ENCODE peak calls at places on chromosomes 4 and X, in ten cellular contexts. One of them, this sample, is unnamed.

GRCh38 chrX:85963736-85964135 is 83.6 kb downstream of the CHM start:
- DNase-seq in ecto neural progenitor cell: no peak
- DNase-seq in activated naive CD4-positive, alpha-beta T cell treated with anti-CD3 and anti-CD28 coated beads for 36 hours: no peak
- DNase-seq in WTC11: no peak
- DNase-seq in GM13977: no peak
- DNase-seq in GM04503: peak
- DNase-seq in NCI-H446: no peak
- DNase-seq in transverse colon: no peak
- DNase-seq in neural crest cell: no peak
- DNase-seq in colonic mucosa: no peak
- DNase-seq in this sample: no peak

GRCh38 chrX:154486396-154487207 is at the start of gene UBL4A:
- DNase-seq in ecto neural progenitor cell: peak
- DNase-seq in activated naive CD4-positive, alpha-beta T cell treated with anti-CD3 and anti-CD28 coated beads for 36 hours: peak
- DNase-seq in WTC11: peak
- DNase-seq in GM13977: peak
- DNase-seq in GM04503: no peak
- DNase-seq in NCI-H446: peak
- DNase-seq in transverse colon: peak
- DNase-seq in neural crest cell: peak
- DNase-seq in colonic mucosa: peak
- DNase-seq in this sample: no peak

GRCh38 chr4:141642711-141643110 is 6.3 kb downstream of the IL15 start:
- DNase-seq in ecto neural progenitor cell: no peak
- DNase-seq in activated naive CD4-positive, alpha-beta T cell treated with anti-CD3 and anti-CD28 coated beads for 36 hours: no peak
- DNase-seq in WTC11: no peak
- DNase-seq in GM13977: no peak
- DNase-seq in GM04503: no peak
- DNase-seq in NCI-H446: no peak
- DNase-seq in transverse colon: no peak
- DNase-seq in neural crest cell: no peak
- DNase-seq in colonic mucosa: no peak
- DNase-seq in this sample: peak

GRCh38 chr4:129344058-129344457 is 248.1 kb downstream of the C4orf33 start:
- DNase-seq in ecto neural progenitor cell: no peak
- DNase-seq in activated naive CD4-positive, alpha-beta T cell treated with anti-CD3 and anti-CD28 coated beads for 36 hours: peak
- DNase-seq in WTC11: peak
- DNase-seq in GM13977: peak
- DNase-seq in GM04503: no peak
- DNase-seq in NCI-H446: peak
- DNase-seq in transverse colon: peak
- DNase-seq in neural crest cell: peak
- DNase-seq in colonic mucosa: peak
- DNase-seq in this sample: peak

GRCh38 chrX:70219938-70220764 is 14.3 kb upstream of the AWAT1 start:
- DNase-seq in ecto neural progenitor cell: no peak
- DNase-seq in activated naive CD4-positive, alpha-beta T cell treated with anti-CD3 and anti-CD28 coated beads for 36 hours: no peak
- DNase-seq in WTC11: no peak
- DNase-seq in GM13977: no peak
- DNase-seq in GM04503: peak
- DNase-seq in NCI-H446: peak
- DNase-seq in transverse colon: peak
- DNase-seq in neural crest cell: no peak
- DNase-seq in colonic mucosa: peak
- DNase-seq in this sample: peak

GRCh38 chr4:155569471-155569870 is 97.2 kb upstream of the GUCY1A1 start:
- DNase-seq in ecto neural progenitor cell: no peak
- DNase-seq in activated naive CD4-positive, alpha-beta T cell treated with anti-CD3 and anti-CD28 coated beads for 36 hours: no peak
- DNase-seq in WTC11: no peak
- DNase-seq in GM13977: no peak
- DNase-seq in GM04503: no peak
- DNase-seq in NCI-H446: peak
- DNase-seq in transverse colon: no peak
- DNase-seq in neural crest cell: no peak
- DNase-seq in colonic mucosa: no peak
- DNase-seq in this sample: no peak

GRCh38 chr4:2858451-2859217 is 15.0 kb downstream of the ADD1 start:
- DNase-seq in ecto neural progenitor cell: no peak
- DNase-seq in activated naive CD4-positive, alpha-beta T cell treated with anti-CD3 and anti-CD28 coated beads for 36 hours: no peak
- DNase-seq in WTC11: no peak
- DNase-seq in GM13977: no peak
- DNase-seq in GM04503: no peak
- DNase-seq in NCI-H446: no peak
- DNase-seq in transverse colon: peak
- DNase-seq in neural crest cell: no peak
- DNase-seq in colonic mucosa: peak
- DNase-seq in this sample: no peak

GRCh38 chrX:123422875-123423274 is 238.8 kb downstream of the GRIA3 start:
- DNase-seq in ecto neural progenitor cell: no peak
- DNase-seq in activated naive CD4-positive, alpha-beta T cell treated with anti-CD3 and anti-CD28 coated beads for 36 hours: peak
- DNase-seq in WTC11: peak
- DNase-seq in GM13977: peak
- DNase-seq in GM04503: no peak
- DNase-seq in NCI-H446: no peak
- DNase-seq in transverse colon: peak
- DNase-seq in neural crest cell: peak
- DNase-seq in colonic mucosa: peak
- DNase-seq in this sample: no peak

GRCh38 chrX:19795289-19795688 is 92.1 kb downstream of the SH3KBP1 start:
- DNase-seq in ecto neural progenitor cell: no peak
- DNase-seq in activated naive CD4-positive, alpha-beta T cell treated with anti-CD3 and anti-CD28 coated beads for 36 hours: no peak
- DNase-seq in WTC11: no peak
- DNase-seq in GM13977: no peak
- DNase-seq in GM04503: no peak
- DNase-seq in NCI-H446: no peak
- DNase-seq in transverse colon: no peak
- DNase-seq in neural crest cell: no peak
- DNase-seq in colonic mucosa: no peak
- DNase-seq in this sample: no peak

GRCh38 chrX:13334491-13334890 is 14.6 kb upstream of the ATXN3L start:
- DNase-seq in ecto neural progenitor cell: no peak
- DNase-seq in activated naive CD4-positive, alpha-beta T cell treated with anti-CD3 and anti-CD28 coated beads for 36 hours: no peak
- DNase-seq in WTC11: no peak
- DNase-seq in GM13977: no peak
- DNase-seq in GM04503: no peak
- DNase-seq in NCI-H446: no peak
- DNase-seq in transverse colon: no peak
- DNase-seq in neural crest cell: no peak
- DNase-seq in colonic mucosa: no peak
- DNase-seq in this sample: no peak

GRCh38 chr4:16579866-16580265 is 318.6 kb downstream of the LDB2 start:
- DNase-seq in ecto neural progenitor cell: no peak
- DNase-seq in activated naive CD4-positive, alpha-beta T cell treated with anti-CD3 and anti-CD28 coated beads for 36 hours: no peak
- DNase-seq in WTC11: no peak
- DNase-seq in GM13977: no peak
- DNase-seq in GM04503: no peak
- DNase-seq in NCI-H446: no peak
- DNase-seq in transverse colon: no peak
- DNase-seq in neural crest cell: no peak
- DNase-seq in colonic mucosa: no peak
- DNase-seq in this sample: no peak

GRCh38 chr4:47830263-47831025 is 7.4 kb downstream of the CORIN start:
- DNase-seq in ecto neural progenitor cell: no peak
- DNase-seq in activated naive CD4-positive, alpha-beta T cell treated with anti-CD3 and anti-CD28 coated beads for 36 hours: no peak
- DNase-seq in WTC11: no peak
- DNase-seq in GM13977: no peak
- DNase-seq in GM04503: no peak
- DNase-seq in NCI-H446: no peak
- DNase-seq in transverse colon: no peak
- DNase-seq in neural crest cell: no peak
- DNase-seq in colonic mucosa: no peak
- DNase-seq in this sample: peak

GRCh38 chr4:142844782-142845181 is 1.3 kb downstream of the INPP4B start:
- DNase-seq in ecto neural progenitor cell: no peak
- DNase-seq in activated naive CD4-positive, alpha-beta T cell treated with anti-CD3 and anti-CD28 coated beads for 36 hours: no peak
- DNase-seq in WTC11: no peak
- DNase-seq in GM13977: no peak
- DNase-seq in GM04503: no peak
- DNase-seq in NCI-H446: no peak
- DNase-seq in transverse colon: no peak
- DNase-seq in neural crest cell: no peak
- DNase-seq in colonic mucosa: no peak
- DNase-seq in this sample: no peak

GRCh38 chrX:150092549-150092948 is 154.3 kb upstream of the EOLA2 start:
- DNase-seq in ecto neural progenitor cell: peak
- DNase-seq in activated naive CD4-positive, alpha-beta T cell treated with anti-CD3 and anti-CD28 coated beads for 36 hours: no peak
- DNase-seq in WTC11: no peak
- DNase-seq in GM13977: no peak
- DNase-seq in GM04503: no peak
- DNase-seq in NCI-H446: no peak
- DNase-seq in transverse colon: no peak
- DNase-seq in neural crest cell: no peak
- DNase-seq in colonic mucosa: no peak
- DNase-seq in this sample: no peak

GRCh38 chrX:1393871-1394615 is 2.1 kb upstream of the SLC25A6 start:
- DNase-seq in ecto neural progenitor cell: no peak
- DNase-seq in activated naive CD4-positive, alpha-beta T cell treated with anti-CD3 and anti-CD28 coated beads for 36 hours: no peak
- DNase-seq in WTC11: no peak
- DNase-seq in GM13977: no peak
- DNase-seq in GM04503: no peak
- DNase-seq in NCI-H446: no peak
- DNase-seq in transverse colon: no peak
- DNase-seq in neural crest cell: no peak
- DNase-seq in colonic mucosa: no peak
- DNase-seq in this sample: no peak

GRCh38 chr4:10180927-10181744 is 64.5 kb upstream of the WDR1 start:
- DNase-seq in ecto neural progenitor cell: no peak
- DNase-seq in activated naive CD4-positive, alpha-beta T cell treated with anti-CD3 and anti-CD28 coated beads for 36 hours: peak
- DNase-seq in WTC11: no peak
- DNase-seq in GM13977: peak
- DNase-seq in GM04503: no peak
- DNase-seq in NCI-H446: no peak
- DNase-seq in transverse colon: no peak
- DNase-seq in neural crest cell: no peak
- DNase-seq in colonic mucosa: no peak
- DNase-seq in this sample: no peak

GRCh38 chrX:118802857-118803256 is 20.8 kb upstream of the ZCCHC12 start:
- DNase-seq in ecto neural progenitor cell: no peak
- DNase-seq in activated naive CD4-positive, alpha-beta T cell treated with anti-CD3 and anti-CD28 coated beads for 36 hours: no peak
- DNase-seq in WTC11: no peak
- DNase-seq in GM13977: no peak
- DNase-seq in GM04503: no peak
- DNase-seq in NCI-H446: no peak
- DNase-seq in transverse colon: no peak
- DNase-seq in neural crest cell: no peak
- DNase-seq in colonic mucosa: no peak
- DNase-seq in this sample: no peak

GRCh38 chr4:5429747-5430146 is 278.6 kb downstream of the EVC2 start:
- DNase-seq in ecto neural progenitor cell: no peak
- DNase-seq in activated naive CD4-positive, alpha-beta T cell treated with anti-CD3 and anti-CD28 coated beads for 36 hours: no peak
- DNase-seq in WTC11: no peak
- DNase-seq in GM13977: no peak
- DNase-seq in GM04503: no peak
- DNase-seq in NCI-H446: no peak
- DNase-seq in transverse colon: no peak
- DNase-seq in neural crest cell: no peak
- DNase-seq in colonic mucosa: no peak
- DNase-seq in this sample: no peak

GRCh38 chr4:43776371-43776770 is 672.2 kb downstream of the KCTD8 start:
- DNase-seq in ecto neural progenitor cell: no peak
- DNase-seq in activated naive CD4-positive, alpha-beta T cell treated with anti-CD3 and anti-CD28 coated beads for 36 hours: no peak
- DNase-seq in WTC11: no peak
- DNase-seq in GM13977: no peak
- DNase-seq in GM04503: no peak
- DNase-seq in NCI-H446: peak
- DNase-seq in transverse colon: no peak
- DNase-seq in neural crest cell: no peak
- DNase-seq in colonic mucosa: no peak
- DNase-seq in this sample: no peak

GRCh38 chr4:54482529-54482961 is 175.2 kb upstream of the KIT start:
- DNase-seq in ecto neural progenitor cell: no peak
- DNase-seq in activated naive CD4-positive, alpha-beta T cell treated with anti-CD3 and anti-CD28 coated beads for 36 hours: no peak
- DNase-seq in WTC11: no peak
- DNase-seq in GM13977: no peak
- DNase-seq in GM04503: peak
- DNase-seq in NCI-H446: no peak
- DNase-seq in transverse colon: no peak
- DNase-seq in neural crest cell: no peak
- DNase-seq in colonic mucosa: no peak
- DNase-seq in this sample: peak

GRCh38 chrX:125205918-125206665 is 113.6 kb upstream of the TEX13C start:
- DNase-seq in ecto neural progenitor cell: peak
- DNase-seq in activated naive CD4-positive, alpha-beta T cell treated with anti-CD3 and anti-CD28 coated beads for 36 hours: peak
- DNase-seq in WTC11: peak
- DNase-seq in GM13977: no peak
- DNase-seq in GM04503: no peak
- DNase-seq in NCI-H446: peak
- DNase-seq in transverse colon: no peak
- DNase-seq in neural crest cell: peak
- DNase-seq in colonic mucosa: peak
- DNase-seq in this sample: peak

GRCh38 chrX:21745756-21746155 is 12.2 kb downstream of the SMPX start:
- DNase-seq in ecto neural progenitor cell: no peak
- DNase-seq in activated naive CD4-positive, alpha-beta T cell treated with anti-CD3 and anti-CD28 coated beads for 36 hours: peak
- DNase-seq in WTC11: peak
- DNase-seq in GM13977: peak
- DNase-seq in GM04503: no peak
- DNase-seq in NCI-H446: peak
- DNase-seq in transverse colon: peak
- DNase-seq in neural crest cell: peak
- DNase-seq in colonic mucosa: peak
- DNase-seq in this sample: no peak

GRCh38 chrX:47484885-47485284 is 1.9 kb upstream of the ZNF41 start:
- DNase-seq in ecto neural progenitor cell: no peak
- DNase-seq in activated naive CD4-positive, alpha-beta T cell treated with anti-CD3 and anti-CD28 coated beads for 36 hours: no peak
- DNase-seq in WTC11: no peak
- DNase-seq in GM13977: no peak
- DNase-seq in GM04503: no peak
- DNase-seq in NCI-H446: no peak
- DNase-seq in transverse colon: no peak
- DNase-seq in neural crest cell: no peak
- DNase-seq in colonic mucosa: no peak
- DNase-seq in this sample: no peak

GRCh38 chrX:129423191-129423590 is 100.1 kb downstream of the SMARCA1 start:
- DNase-seq in ecto neural progenitor cell: no peak
- DNase-seq in activated naive CD4-positive, alpha-beta T cell treated with anti-CD3 and anti-CD28 coated beads for 36 hours: no peak
- DNase-seq in WTC11: no peak
- DNase-seq in GM13977: no peak
- DNase-seq in GM04503: peak
- DNase-seq in NCI-H446: no peak
- DNase-seq in transverse colon: no peak
- DNase-seq in neural crest cell: no peak
- DNase-seq in colonic mucosa: no peak
- DNase-seq in this sample: no peak

GRCh38 chrX:129701624-129702069 is 37.1 kb upstream of the XPNPEP2 start:
- DNase-seq in ecto neural progenitor cell: no peak
- DNase-seq in activated naive CD4-positive, alpha-beta T cell treated with anti-CD3 and anti-CD28 coated beads for 36 hours: no peak
- DNase-seq in WTC11: no peak
- DNase-seq in GM13977: no peak
- DNase-seq in GM04503: peak
- DNase-seq in NCI-H446: peak
- DNase-seq in transverse colon: peak
- DNase-seq in neural crest cell: no peak
- DNase-seq in colonic mucosa: peak
- DNase-seq in this sample: no peak

GRCh38 chrX:17052776-17053175 is 106.3 kb downstream of the REPS2 start:
- DNase-seq in ecto neural progenitor cell: no peak
- DNase-seq in activated naive CD4-positive, alpha-beta T cell treated with anti-CD3 and anti-CD28 coated beads for 36 hours: no peak
- DNase-seq in WTC11: no peak
- DNase-seq in GM13977: no peak
- DNase-seq in GM04503: no peak
- DNase-seq in NCI-H446: peak
- DNase-seq in transverse colon: no peak
- DNase-seq in neural crest cell: no peak
- DNase-seq in colonic mucosa: no peak
- DNase-seq in this sample: no peak

GRCh38 chr4:83219344-83219990 is 65.1 kb downstream of the COQ2 start:
- DNase-seq in ecto neural progenitor cell: no peak
- DNase-seq in activated naive CD4-positive, alpha-beta T cell treated with anti-CD3 and anti-CD28 coated beads for 36 hours: peak
- DNase-seq in WTC11: no peak
- DNase-seq in GM13977: peak
- DNase-seq in GM04503: no peak
- DNase-seq in NCI-H446: no peak
- DNase-seq in transverse colon: peak
- DNase-seq in neural crest cell: no peak
- DNase-seq in colonic mucosa: no peak
- DNase-seq in this sample: peak

GRCh38 chrX:46770006-46770816 is 11.3 kb upstream of the SLC9A7 start:
- DNase-seq in ecto neural progenitor cell: no peak
- DNase-seq in activated naive CD4-positive, alpha-beta T cell treated with anti-CD3 and anti-CD28 coated beads for 36 hours: no peak
- DNase-seq in WTC11: no peak
- DNase-seq in GM13977: no peak
- DNase-seq in GM04503: no peak
- DNase-seq in NCI-H446: no peak
- DNase-seq in transverse colon: no peak
- DNase-seq in neural crest cell: no peak
- DNase-seq in colonic mucosa: no peak
- DNase-seq in this sample: no peak